ENCODE peak calls at places on chromosomes 5 and 9, in seven cellular contexts. L, E, U, D, Y, R and A are unnamed samples.

GRCh38 chr9:128339761-128340690 is at the start of gene SLC27A4:
- DNase-seq in R (peak), U (peak), D (peak), E (peak), Y (peak), L (peak), A (peak)

GRCh38 chr5:68368686-68369359 is 153.3 kb downstream of the PIK3R1 start:
- DNase-seq in D (no peak), U (no peak), Y (no peak), L (no peak), R (peak), E (no peak), A (no peak)

GRCh38 chr5:73892806-73893205 is 266.8 kb downstream of the ARHGEF28 start:
- DNase-seq in E (no peak), U (no peak), R (no peak), D (no peak), L (no peak), Y (peak), A (no peak)

GRCh38 chr5:58016329-58016728 is 443.6 kb downstream of the PLK2 start:
- DNase-seq in R (no peak), L (no peak), Y (peak), U (no peak), E (no peak), D (no peak), A (no peak)

GRCh38 chr5:112077180-112077579 is 320.2 kb upstream of the NREP start:
- DNase-seq in L (no peak), U (no peak), R (no peak), D (no peak), E (no peak), Y (peak), A (no peak)

GRCh38 chr9:39108145-39108544 is 179.8 kb downstream of the CNTNAP3 start:
- DNase-seq in D (no peak), L (no peak), Y (no peak), R (no peak), E (no peak), U (no peak), A (no peak)

GRCh38 chr9:120439147-120439546 is 140.8 kb downstream of the CDK5RAP2 start:
- DNase-seq in Y (peak), U (no peak), R (peak), L (no peak), D (no peak), E (peak), A (no peak)

GRCh38 chr5:67118050-67118620 is 78.5 kb downstream of the CD180 start:
- DNase-seq in U (no peak), L (no peak), R (no peak), Y (no peak), E (no peak), D (no peak), A (no peak)

GRCh38 chr9:127561491-127562270 is 50.4 kb upstream of the STXBP1 start:
- DNase-seq in R (peak), U (peak), L (no peak), E (peak), Y (peak), D (peak), A (no peak)

GRCh38 chr5:36642089-36642488 is 35.7 kb downstream of the SLC1A3 start:
- DNase-seq in U (no peak), D (no peak), Y (no peak), E (no peak), R (no peak), L (no peak), A (no peak)

GRCh38 chr5:156951354-156951753 is 11.7 kb downstream of the TIMD4 start:
- DNase-seq in U (no peak), E (no peak), Y (no peak), D (no peak), L (no peak), R (no peak), A (no peak)

GRCh38 chr9:124835026-124835501 is 18.2 kb upstream of the WDR38 start:
- DNase-seq in D (no peak), E (no peak), L (no peak), Y (peak), U (peak), R (peak), A (no peak)

GRCh38 chr9:113853333-113853732 is 22.8 kb upstream of the ZNF618 start:
- DNase-seq in R (peak), U (no peak), L (no peak), E (no peak), Y (peak), D (no peak), A (no peak)
- TF ChIP-seq CTCF in R (peak), U (no peak), L (no peak), E (no peak), Y (peak), D (peak), A (peak)

GRCh38 chr9:35756743-35757526 is 2.9 kb upstream of the MSMP start:
- DNase-seq in U (peak), D (peak), L (peak), Y (peak), E (peak), R (peak), A (peak)
- TF ChIP-seq CTCF in U (peak), D (no peak), L (peak), Y (no peak), E (no peak), R (no peak), A (no peak)

GRCh38 chr5:139406960-139407359 is 3.1 kb upstream of the SPATA24 start:
- DNase-seq in E (no peak), R (no peak), Y (no peak), D (no peak), U (no peak), L (no peak), A (no peak)
- TF ChIP-seq CTCF in E (no peak), R (no peak), Y (no peak), D (no peak), U (no peak), L (no peak), A (no peak)

GRCh38 chr5:38751103-38751502 is 94.7 kb upstream of the OSMR start:
- DNase-seq in E (no peak), Y (peak), U (no peak), R (no peak), D (no peak), L (no peak), A (no peak)
- TF ChIP-seq CTCF in E (no peak), Y (peak), U (no peak), R (no peak), D (peak), L (no peak), A (no peak)

DNA sequence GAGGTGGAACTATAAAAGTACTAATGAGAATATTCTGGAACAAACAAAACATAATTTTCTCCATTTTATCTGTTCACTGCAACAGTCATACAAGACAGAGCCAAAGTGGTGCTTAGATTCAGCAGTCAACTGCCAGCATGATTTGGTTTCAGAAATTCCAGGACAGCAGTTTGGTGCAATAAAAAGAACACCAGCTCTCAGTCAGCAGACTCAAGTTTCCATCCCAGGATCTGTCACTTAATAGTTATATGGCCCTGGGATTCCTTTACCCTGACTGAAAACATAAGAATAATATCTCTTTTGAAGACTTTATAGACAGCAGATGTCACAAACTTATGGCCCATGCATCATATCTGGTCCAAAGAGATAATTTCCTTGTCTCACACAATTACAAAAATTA is 92.8 kb upstream of the RASEF start:
- DNase-seq in L (no peak), R (no peak), D (no peak), U (no peak), E (no peak), Y (no peak), A (no peak)
- TF ChIP-seq CTCF in L (no peak), R (no peak), D (no peak), U (no peak), E (no peak), Y (no peak), A (no peak)

GRCh38 chr5:37875051-37875787 is 35.4 kb upstream of the GDNF start:
- DNase-seq in Y (peak), D (no peak), U (no peak), E (no peak), R (no peak), L (no peak), A (no peak)
- TF ChIP-seq CTCF in Y (no peak), D (no peak), U (no peak), E (no peak), R (no peak), L (no peak), A (no peak)

GRCh38 chr5:153960269-153961215 is 78.2 kb downstream of the FAM114A2 start:
- DNase-seq in L (peak), Y (peak), D (no peak), U (no peak), E (peak), R (no peak), A (no peak)

GRCh38 chr5:153969563-153969895 is 69.2 kb downstream of the FAM114A2 start:
- DNase-seq in U (no peak), D (no peak), L (no peak), R (no peak), Y (no peak), E (no peak), A (no peak)

GRCh38 chr5:153964201-153965101 is 74.3 kb downstream of the FAM114A2 start:
- DNase-seq in R (no peak), Y (no peak), E (no peak), D (no peak), U (no peak), L (no peak), A (no peak)

GRCh38 chr5:153968761-153969562 is 69.7 kb downstream of the FAM114A2 start:
- DNase-seq in D (no peak), R (no peak), L (no peak), E (no peak), U (no peak), Y (no peak), A (no peak)

GRCh38 chr5:153965102-153965645 is 73.5 kb downstream of the FAM114A2 start:
- DNase-seq in U (peak), L (peak), D (peak), R (peak), Y (peak), E (peak), A (peak)
- TF ChIP-seq CTCF in U (peak), L (peak), D (peak), R (peak), Y (peak), E (peak), A (peak)